ENCODE peak calls at places on chromosomes 1 and 21, in five cellular contexts. One of them, this sample, is unnamed. For H3K9me3, the result is how much of the 10 kb centered on the place peaks cover.

GRCh38 chr1:17594690-17595601 is 55.4 kb downstream of the ARHGEF10L start:
- DNase-seq in thoracic aorta: no peak
- DNase-seq in CD8-positive, alpha-beta memory T cell: no peak
- DNase-seq in SK-N-SH: no peak
- DNase-seq in left lung: no peak
- DNase-seq in this sample: no peak

GRCh38 chr1:186295980-186296379 is 79.1 kb downstream of the TPR start:
- DNase-seq in thoracic aorta: no peak
- DNase-seq in CD8-positive, alpha-beta memory T cell: no peak
- DNase-seq in SK-N-SH: no peak
- DNase-seq in left lung: no peak
- DNase-seq in this sample: no peak

GRCh38 chr1:92882817-92883216 is 51.0 kb downstream of the RPL5 start:
- DNase-seq in thoracic aorta: no peak
- DNase-seq in CD8-positive, alpha-beta memory T cell: peak
- DNase-seq in SK-N-SH: peak
- DNase-seq in left lung: no peak
- DNase-seq in this sample: no peak

GRCh38 chr1:195594322-195594721 is 1013.9 kb downstream of the KCNT2 start:
- DNase-seq in thoracic aorta: no peak
- DNase-seq in CD8-positive, alpha-beta memory T cell: no peak
- DNase-seq in SK-N-SH: no peak
- DNase-seq in left lung: no peak
- DNase-seq in this sample: no peak

GRCh38 chr1:186854102-186854501 is 25.4 kb downstream of the PLA2G4A start:
- DNase-seq in thoracic aorta: no peak
- DNase-seq in CD8-positive, alpha-beta memory T cell: no peak
- DNase-seq in SK-N-SH: no peak
- DNase-seq in left lung: no peak
- DNase-seq in this sample: no peak

GRCh38 chr1:53121319-53122172 is 20.9 kb downstream of the SLC1A7 start:
- DNase-seq in thoracic aorta: no peak
- DNase-seq in CD8-positive, alpha-beta memory T cell: no peak
- DNase-seq in SK-N-SH: peak
- DNase-seq in left lung: no peak
- DNase-seq in this sample: peak

GRCh38 chr1:198118136-198118535 is 38.7 kb upstream of the NEK7 start:
- DNase-seq in thoracic aorta: peak
- DNase-seq in CD8-positive, alpha-beta memory T cell: no peak
- DNase-seq in SK-N-SH: no peak
- DNase-seq in left lung: no peak
- DNase-seq in this sample: no peak

GRCh38 chr1:34745666-34746065 is 9.2 kb upstream of the GJB5 start:
- DNase-seq in thoracic aorta: no peak
- DNase-seq in CD8-positive, alpha-beta memory T cell: no peak
- DNase-seq in SK-N-SH: no peak
- DNase-seq in left lung: no peak
- DNase-seq in this sample: no peak

GRCh38 chr1:20883766-20884165 is 96.7 kb upstream of the HP1BP3 start:
- DNase-seq in thoracic aorta: no peak
- DNase-seq in CD8-positive, alpha-beta memory T cell: no peak
- DNase-seq in SK-N-SH: no peak
- DNase-seq in left lung: no peak
- DNase-seq in this sample: no peak

GRCh38 chr1:170583186-170583585 is 51.2 kb downstream of the GORAB start:
- DNase-seq in thoracic aorta: no peak
- DNase-seq in CD8-positive, alpha-beta memory T cell: no peak
- DNase-seq in SK-N-SH: no peak
- DNase-seq in left lung: no peak
- DNase-seq in this sample: no peak

GRCh38 chr21:44579833-44580144 is 615 bp downstream of the KRTAP10-5 start:
- DNase-seq in thoracic aorta: no peak
- DNase-seq in CD8-positive, alpha-beta memory T cell: no peak
- DNase-seq in SK-N-SH: no peak
- DNase-seq in left lung: no peak
- DNase-seq in this sample: no peak

GRCh38 chr1:180081474-180081873 is 73.2 kb upstream of the QSOX1 start:
- DNase-seq in thoracic aorta: no peak
- DNase-seq in CD8-positive, alpha-beta memory T cell: no peak
- DNase-seq in SK-N-SH: no peak
- DNase-seq in left lung: no peak
- DNase-seq in this sample: no peak

GRCh38 chr1:24508911-24509310 is 6.3 kb downstream of the RCAN3 start:
- DNase-seq in thoracic aorta: no peak
- DNase-seq in CD8-positive, alpha-beta memory T cell: no peak
- DNase-seq in SK-N-SH: no peak
- DNase-seq in left lung: no peak
- DNase-seq in this sample: no peak

GRCh38 chr1:121558514-121558913 is 373.7 kb downstream of the SRGAP2C start:
- DNase-seq in thoracic aorta: no peak
- DNase-seq in CD8-positive, alpha-beta memory T cell: no peak
- DNase-seq in SK-N-SH: no peak
- DNase-seq in left lung: no peak
- DNase-seq in this sample: no peak

GRCh38 chr1:29805122-29805895 is 569.0 kb downstream of the PTPRU start:
- DNase-seq in thoracic aorta: no peak
- DNase-seq in CD8-positive, alpha-beta memory T cell: no peak
- DNase-seq in SK-N-SH: peak
- DNase-seq in left lung: no peak
- DNase-seq in this sample: peak

GRCh38 chr1:183685112-183685713 is 32.1 kb upstream of the APOBEC4 start:
- DNase-seq in thoracic aorta: no peak
- DNase-seq in CD8-positive, alpha-beta memory T cell: peak
- DNase-seq in SK-N-SH: peak
- DNase-seq in left lung: no peak
- DNase-seq in this sample: no peak

GRCh38 chr1:152777510-152778137 is 2.7 kb downstream of the LCE1F start:
- DNase-seq in thoracic aorta: no peak
- DNase-seq in CD8-positive, alpha-beta memory T cell: no peak
- DNase-seq in SK-N-SH: peak
- DNase-seq in left lung: no peak
- DNase-seq in this sample: no peak

DNA sequence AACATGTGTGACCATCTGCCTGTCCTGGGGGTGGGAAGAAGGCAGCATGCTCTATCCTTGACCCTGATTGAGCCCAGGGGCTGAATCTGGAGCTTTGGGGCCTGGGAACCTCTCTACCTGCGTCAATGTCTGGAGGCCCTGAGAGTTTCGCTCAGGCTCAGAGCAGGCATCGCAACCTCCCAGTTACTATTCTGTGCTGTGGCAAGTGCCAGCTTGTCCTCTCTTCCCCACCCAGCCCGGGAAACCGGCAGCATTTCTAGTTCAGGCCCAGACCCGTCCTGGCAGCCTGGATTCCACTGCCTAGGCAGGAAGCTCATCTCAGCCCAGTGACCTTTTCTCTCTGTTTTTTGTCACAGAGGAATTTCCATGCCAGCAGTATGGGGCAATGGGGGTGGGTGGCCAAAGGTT is 10.0 kb upstream of the IRF6 start:
- DNase-seq in thoracic aorta: no peak
- DNase-seq in CD8-positive, alpha-beta memory T cell: no peak
- DNase-seq in SK-N-SH: no peak
- DNase-seq in left lung: no peak
- DNase-seq in this sample: no peak
- H3K9me3 ChIP-seq in thoracic aorta: under half
- H3K9me3 ChIP-seq in CD8-positive, alpha-beta memory T cell: under half
- H3K9me3 ChIP-seq in SK-N-SH: under half
- H3K9me3 ChIP-seq in left lung: under half
- H3K9me3 ChIP-seq in this sample: under half

GRCh38 chr1:82090104-82090503 is 289.4 kb downstream of the ADGRL2 start:
- DNase-seq in thoracic aorta: no peak
- DNase-seq in CD8-positive, alpha-beta memory T cell: no peak
- DNase-seq in SK-N-SH: no peak
- DNase-seq in left lung: no peak
- DNase-seq in this sample: no peak
- H3K9me3 ChIP-seq in thoracic aorta: under half
- H3K9me3 ChIP-seq in CD8-positive, alpha-beta memory T cell: under half
- H3K9me3 ChIP-seq in SK-N-SH: under half
- H3K9me3 ChIP-seq in left lung: under half
- H3K9me3 ChIP-seq in this sample: under half

GRCh38 chr1:11158291-11158690 is 30.9 kb upstream of the ANGPTL7 start:
- DNase-seq in thoracic aorta: no peak
- DNase-seq in CD8-positive, alpha-beta memory T cell: no peak
- DNase-seq in SK-N-SH: no peak
- DNase-seq in left lung: no peak
- DNase-seq in this sample: no peak

GRCh38 chr1:11157867-11158266 is 31.3 kb upstream of the ANGPTL7 start:
- DNase-seq in thoracic aorta: no peak
- DNase-seq in CD8-positive, alpha-beta memory T cell: no peak
- DNase-seq in SK-N-SH: no peak
- DNase-seq in left lung: no peak
- DNase-seq in this sample: no peak

GRCh38 chr1:11156958-11157357 is 32.2 kb upstream of the ANGPTL7 start:
- DNase-seq in thoracic aorta: no peak
- DNase-seq in CD8-positive, alpha-beta memory T cell: no peak
- DNase-seq in SK-N-SH: no peak
- DNase-seq in left lung: no peak
- DNase-seq in this sample: no peak

GRCh38 chr1:11156441-11156840 is 32.7 kb upstream of the ANGPTL7 start:
- DNase-seq in thoracic aorta: no peak
- DNase-seq in CD8-positive, alpha-beta memory T cell: no peak
- DNase-seq in SK-N-SH: no peak
- DNase-seq in left lung: no peak
- DNase-seq in this sample: no peak

DNA sequence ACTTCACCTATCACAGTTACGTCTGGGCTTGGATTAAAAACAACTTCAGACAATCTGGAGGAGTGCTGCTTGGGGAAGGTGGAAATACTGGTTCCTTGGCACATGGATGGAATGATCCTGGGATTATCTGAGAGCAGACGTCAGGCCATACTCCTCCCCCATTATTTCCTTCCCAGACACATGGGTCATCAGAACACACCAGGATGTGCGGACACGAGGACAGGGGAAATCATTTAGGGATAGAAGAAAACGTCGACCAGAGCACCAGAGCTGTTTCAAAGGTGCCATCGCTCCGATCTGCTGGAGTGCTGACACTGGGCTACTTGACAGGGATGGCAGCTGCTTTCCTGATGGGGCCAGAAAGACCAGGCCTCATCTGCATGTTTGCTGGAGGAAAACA is 31.8 kb upstream of the ANGPTL7 start:
- DNase-seq in thoracic aorta: no peak
- DNase-seq in CD8-positive, alpha-beta memory T cell: no peak
- DNase-seq in SK-N-SH: no peak
- DNase-seq in left lung: no peak
- DNase-seq in this sample: no peak
- H3K9me3 ChIP-seq in thoracic aorta: under half
- H3K9me3 ChIP-seq in CD8-positive, alpha-beta memory T cell: under half
- H3K9me3 ChIP-seq in SK-N-SH: under half
- H3K9me3 ChIP-seq in left lung: under half
- H3K9me3 ChIP-seq in this sample: under half

DNA sequence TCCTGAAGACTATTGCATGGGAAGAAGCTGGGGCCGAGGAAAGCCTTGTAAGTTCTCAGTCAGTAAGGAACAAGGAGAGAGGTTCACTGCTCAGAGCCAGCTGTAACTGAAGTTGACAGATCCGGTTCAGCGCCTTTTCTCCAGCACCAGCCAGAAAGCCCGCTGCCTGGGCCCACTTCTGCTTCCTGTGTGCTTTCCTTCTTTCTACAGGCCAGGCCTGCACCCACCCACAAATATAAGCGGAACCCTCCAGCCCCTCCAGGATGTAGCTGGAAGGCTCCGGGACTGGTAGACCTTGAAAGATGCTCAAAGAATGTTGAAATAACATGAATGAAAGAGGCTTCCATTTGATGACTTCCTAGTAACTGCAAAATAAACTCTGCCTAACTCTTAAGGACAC is 38.8 kb downstream of the PARP1 start:
- DNase-seq in thoracic aorta: no peak
- DNase-seq in CD8-positive, alpha-beta memory T cell: no peak
- DNase-seq in SK-N-SH: no peak
- DNase-seq in left lung: no peak
- DNase-seq in this sample: no peak
- H3K9me3 ChIP-seq in thoracic aorta: under half
- H3K9me3 ChIP-seq in CD8-positive, alpha-beta memory T cell: under half
- H3K9me3 ChIP-seq in SK-N-SH: under half
- H3K9me3 ChIP-seq in left lung: under half
- H3K9me3 ChIP-seq in this sample: under half

DNA sequence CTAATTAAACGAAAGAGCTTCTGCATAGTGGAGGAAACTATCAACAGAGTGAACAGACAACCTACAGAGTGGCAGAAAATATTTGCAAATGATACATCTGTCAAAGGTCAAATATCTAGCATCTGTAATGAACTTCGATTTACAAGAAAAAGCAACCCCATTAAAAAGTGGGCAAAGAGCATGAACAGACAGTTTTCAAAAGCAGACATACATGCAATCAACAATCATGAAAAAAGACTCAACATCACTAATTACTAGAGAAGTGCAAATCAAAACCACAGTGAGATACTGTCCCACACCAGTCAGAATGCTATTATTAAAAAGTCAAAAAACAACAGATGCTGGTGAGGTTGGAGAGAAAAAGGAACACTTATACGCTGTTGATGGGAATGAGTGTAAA is 103.2 kb downstream of the MAGI3 start:
- DNase-seq in thoracic aorta: no peak
- DNase-seq in CD8-positive, alpha-beta memory T cell: no peak
- DNase-seq in SK-N-SH: no peak
- DNase-seq in left lung: no peak
- DNase-seq in this sample: no peak
- H3K9me3 ChIP-seq in thoracic aorta: under half
- H3K9me3 ChIP-seq in CD8-positive, alpha-beta memory T cell: under half
- H3K9me3 ChIP-seq in SK-N-SH: under half
- H3K9me3 ChIP-seq in left lung: half or more
- H3K9me3 ChIP-seq in this sample: under half